ENCODE peak calls at places on chromosome 22, in four cellular contexts. R, N, Z and F are unnamed samples.

GRCh38 chr22:42747701-42748513 is 27.2 kb upstream of the A4GALT start:
- DNase-seq in N (no peak), R (no peak), Z (no peak), F (no peak)

GRCh38 chr22:42340150-42340549 is 69.7 kb upstream of the TCF20 start:
- DNase-seq in R (no peak), Z (no peak), N (no peak), F (no peak)

GRCh38 chr22:20063271-20064139 is 16.5 kb upstream of the DGCR8 start:
- DNase-seq in N (no peak), R (no peak), Z (no peak), F (peak)

GRCh38 chr22:35887296-35887875 is 141.2 kb downstream of the RBFOX2 start:
- DNase-seq in Z (no peak), N (no peak), R (no peak), F (no peak)

GRCh38 chr22:49298834-49299750 is 528.6 kb downstream of the BRD1 start:
- DNase-seq in Z (no peak), N (no peak), R (no peak), F (no peak)

GRCh38 chr22:29457730-29458129 is 19.3 kb downstream of the RFPL1 start:
- DNase-seq in Z (peak), N (peak), R (no peak), F (no peak)

GRCh38 chr22:33492210-33492651 is 428.0 kb downstream of the LARGE1 start:
- DNase-seq in N (no peak), R (no peak), Z (peak), F (no peak)

GRCh38 chr22:20727118-20728015 is 46.5 kb upstream of the SERPIND1 start:
- DNase-seq in Z (no peak), N (no peak), R (no peak), F (no peak)

GRCh38 chr22:23216331-23217170 is 36.2 kb downstream of the BCR start:
- DNase-seq in R (no peak), Z (no peak), N (no peak), F (no peak)

GRCh38 chr22:19659805-19660345 is 54.4 kb upstream of the SEPTIN5 start:
- DNase-seq in Z (no peak), N (no peak), R (no peak), F (no peak)

GRCh38 chr22:19291218-19291579 is 320 bp downstream of the CLTCL1 start:
- DNase-seq in R (peak), Z (peak), N (no peak), F (no peak)

GRCh38 chr22:40668611-40669390 is 10.5 kb upstream of the MCHR1 start:
- DNase-seq in R (no peak), N (no peak), Z (no peak), F (no peak)

DNA sequence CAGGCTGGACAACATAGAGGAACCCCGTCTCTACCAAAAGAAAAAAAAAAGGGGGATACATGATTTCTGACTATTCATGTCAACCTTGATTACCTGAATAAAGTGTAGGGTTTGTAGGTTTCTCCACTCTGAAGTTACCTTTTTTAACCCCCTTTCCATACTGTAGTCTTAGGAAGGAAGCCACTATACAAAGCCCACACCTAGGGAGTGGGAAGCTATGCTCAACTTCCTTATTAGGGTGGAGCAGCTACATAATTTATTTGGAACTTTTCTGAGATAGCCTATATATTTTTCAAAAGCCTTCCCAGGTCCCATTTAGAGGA is 579 bp upstream of the ATP6V1E1 start:
- DNase-seq in R (no peak), N (no peak), Z (no peak), F (no peak)
- H3K4me3 ChIP-seq in R (peak), N (peak), Z (peak), F (peak)

GRCh38 chr22:38879961-38880360 is 7.9 kb upstream of the CBX6 start:
- DNase-seq in N (no peak), Z (no peak), R (no peak), F (no peak)

GRCh38 chr22:38882480-38882879 is 10.5 kb upstream of the CBX6 start:
- DNase-seq in R (no peak), Z (no peak), N (no peak), F (no peak)

GRCh38 chr22:38882972-38883622 is 11.1 kb upstream of the CBX6 start:
- DNase-seq in Z (no peak), R (no peak), N (no peak), F (no peak)

GRCh38 chr22:38881997-38882396 is 10.0 kb upstream of the CBX6 start:
- DNase-seq in R (no peak), N (no peak), Z (no peak), F (no peak)

GRCh38 chr22:38881464-38881871 is 9.5 kb upstream of the CBX6 start:
- DNase-seq in R (no peak), Z (no peak), N (no peak), F (peak)
- H3K4me3 ChIP-seq in R (peak), Z (no peak), N (no peak), F (peak)

DNA sequence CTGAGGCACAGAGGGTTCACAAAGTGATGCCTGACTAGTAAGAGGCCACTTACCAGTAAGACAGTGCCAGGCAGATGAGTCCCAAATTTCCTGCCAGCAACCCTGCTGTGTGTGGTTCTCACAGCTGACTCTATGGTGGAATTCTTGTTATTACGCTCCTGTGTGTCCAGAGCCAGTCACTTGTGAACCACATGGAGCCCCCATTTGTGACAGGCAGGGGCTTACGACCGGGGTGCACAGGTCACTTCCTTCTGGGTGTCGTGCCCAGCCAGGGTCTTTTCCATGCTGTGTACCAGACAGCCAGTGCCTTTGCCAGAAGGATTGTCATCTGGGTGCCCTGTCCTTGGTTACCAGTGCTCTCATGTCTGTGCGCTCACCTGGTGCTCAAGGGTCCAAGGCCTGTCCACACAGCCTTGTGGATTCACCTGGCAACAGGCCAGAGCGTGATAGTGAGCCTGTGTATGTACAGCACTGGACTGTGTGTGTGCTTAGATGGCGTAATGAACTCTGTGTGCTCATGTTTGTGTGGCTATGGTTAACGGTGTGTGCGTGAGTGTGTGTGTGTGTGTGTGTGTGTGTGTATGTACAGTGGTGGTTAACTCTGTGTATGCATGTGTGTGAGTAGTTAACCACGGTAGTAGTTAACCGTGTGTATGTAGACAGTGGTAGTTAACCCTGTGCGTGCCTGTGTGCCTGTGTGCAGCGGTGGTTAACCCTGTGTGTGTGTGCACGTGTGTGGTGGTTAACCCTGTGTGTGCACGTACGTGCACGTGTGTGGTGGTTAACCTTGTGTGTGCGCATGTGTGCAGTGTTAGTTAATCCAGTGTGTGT is 18.6 kb downstream of the GRAMD4 start:
- DNase-seq in R (no peak), N (no peak), Z (no peak), F (no peak)
- H3K4me3 ChIP-seq in R (no peak), N (no peak), Z (no peak), F (no peak)

DNA sequence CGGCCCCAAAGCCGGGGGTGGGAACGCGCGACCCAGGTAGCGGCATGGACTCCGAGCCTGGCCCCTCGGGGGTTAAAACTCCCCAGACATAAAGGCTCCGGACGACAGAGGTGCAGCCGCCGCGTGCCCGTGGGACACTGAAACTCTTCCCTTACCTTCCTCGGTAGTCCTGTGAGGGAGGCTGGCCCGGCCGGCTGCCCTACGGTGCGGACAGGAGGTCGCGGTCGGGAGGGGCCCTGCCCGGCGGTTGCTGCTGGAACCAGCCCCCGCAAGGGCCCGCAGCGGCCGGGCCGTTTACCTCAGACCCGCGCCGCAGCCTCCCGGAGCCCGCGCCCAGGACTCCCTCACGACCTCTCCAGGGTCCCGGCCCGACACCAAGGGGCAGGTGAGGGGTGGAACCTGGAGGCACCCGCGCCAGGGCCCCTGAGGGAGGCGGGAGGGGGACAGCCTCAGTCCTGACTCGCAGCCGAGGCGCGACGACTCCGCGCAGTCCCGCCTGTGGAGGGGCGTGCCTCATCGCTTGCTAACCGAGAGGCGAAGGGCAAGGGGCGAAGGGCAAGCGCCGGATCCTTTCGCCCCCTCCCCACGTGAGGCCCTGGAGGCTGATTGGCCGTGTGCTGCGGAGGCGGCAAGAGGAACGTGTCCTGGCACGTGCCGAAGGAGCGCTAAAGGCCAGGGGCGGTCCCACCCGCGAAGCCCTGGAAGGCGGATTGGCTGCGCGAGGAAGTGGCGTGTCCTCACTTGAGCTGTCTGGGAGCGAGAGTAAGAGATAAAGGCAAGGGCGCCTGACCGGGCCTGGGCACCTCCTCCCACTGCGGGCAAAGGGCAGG is at the start of gene UPB1:
- DNase-seq in R (no peak), N (no peak), Z (no peak), F (no peak)
- H3K4me3 ChIP-seq in R (peak), N (no peak), Z (no peak), F (peak)

DNA sequence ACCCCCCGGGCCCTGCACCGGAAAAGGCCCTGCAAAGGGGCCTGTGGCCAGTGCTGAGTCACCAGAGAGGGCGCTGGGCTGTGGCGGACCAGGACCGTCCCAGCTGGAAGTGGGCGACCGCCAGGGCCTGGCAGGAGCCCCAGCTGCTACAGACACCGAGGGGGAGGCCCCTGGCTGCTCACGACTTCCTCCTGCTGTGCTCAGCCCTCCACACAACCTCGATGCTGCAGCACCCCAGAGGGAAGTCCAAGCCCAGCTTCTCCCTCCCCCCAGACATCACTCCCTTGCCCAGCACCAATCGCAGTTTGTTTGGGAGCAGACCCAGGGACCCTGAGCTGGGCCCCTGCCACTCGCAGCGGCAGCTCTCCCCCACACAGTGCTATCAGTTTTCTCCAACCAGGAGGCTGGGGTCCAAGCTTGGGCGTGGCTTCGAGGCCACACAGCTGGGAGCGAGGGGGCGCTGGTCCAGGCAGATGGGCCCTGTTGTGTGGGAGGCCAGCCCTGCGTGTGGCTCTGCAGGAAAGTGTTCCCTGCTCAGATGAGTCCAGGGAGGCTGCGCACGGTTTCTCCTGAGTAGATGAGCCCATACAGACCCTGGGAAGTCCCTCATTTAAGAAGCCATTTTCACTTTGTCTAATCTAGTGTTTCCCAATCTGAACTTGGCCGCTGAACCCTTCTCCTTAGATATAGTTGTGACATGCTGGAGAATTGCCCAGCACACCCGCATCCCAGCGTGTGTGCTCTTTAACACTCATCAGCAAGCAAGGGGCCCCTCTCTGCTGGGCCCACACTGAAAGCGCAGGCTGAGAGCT is 5.6 kb upstream of the SH3BP1 start:
- DNase-seq in Z (peak), R (peak), N (peak), F (peak)
- H3K4me3 ChIP-seq in Z (peak), R (peak), N (peak), F (peak)

GRCh38 chr22:44180706-44181032 is at the start of gene PARVG:
- DNase-seq in R (no peak), Z (no peak), N (no peak), F (no peak)
- H3K4me3 ChIP-seq in R (peak), Z (no peak), N (no peak), F (no peak)

DNA sequence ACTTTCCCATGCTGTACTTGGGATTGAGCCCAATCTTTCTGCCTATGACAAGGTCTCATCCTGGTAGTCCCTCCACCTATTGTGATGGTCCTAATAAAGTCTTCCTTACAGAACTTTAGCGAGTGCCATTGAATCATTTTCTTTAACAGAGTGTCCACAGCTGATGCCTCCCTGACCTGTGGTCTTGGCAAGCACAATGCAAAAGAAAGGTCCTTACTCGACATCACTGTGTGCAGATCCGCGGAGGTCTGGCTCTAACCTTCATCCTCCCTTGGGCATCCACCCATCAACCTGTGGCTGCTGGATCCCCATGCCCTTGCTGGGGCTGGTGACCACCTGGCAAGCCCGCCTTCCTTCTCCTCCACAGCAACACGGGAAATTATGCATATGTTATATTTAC is 1203.9 kb downstream of the TBC1D22A start:
- DNase-seq in R (no peak), N (no peak), Z (no peak), F (no peak)
- H3K4me3 ChIP-seq in R (no peak), N (no peak), Z (no peak), F (no peak)

DNA sequence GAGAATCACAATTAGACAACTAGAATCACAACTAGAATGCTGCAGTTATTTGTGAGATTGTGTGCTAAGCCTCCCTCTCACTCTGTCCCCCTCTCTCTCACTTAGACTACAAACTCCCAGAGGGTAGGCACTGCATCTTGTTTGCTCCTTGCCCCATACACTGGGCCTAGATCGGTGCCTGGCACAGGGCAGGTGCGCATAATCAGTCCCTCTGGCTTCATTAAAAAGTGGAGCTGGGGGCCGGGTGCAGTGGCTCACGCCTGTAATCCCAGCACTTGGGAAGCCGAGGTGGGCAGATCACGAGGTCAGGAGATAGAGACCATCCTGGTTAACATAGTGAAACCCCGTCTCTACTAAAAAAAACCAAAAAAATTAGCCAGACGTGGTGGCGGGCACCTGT is 456.8 kb downstream of the MIAT start:
- DNase-seq in Z (no peak), R (no peak), N (no peak), F (no peak)
- H3K4me3 ChIP-seq in Z (no peak), R (no peak), N (no peak), F (no peak)

GRCh38 chr22:45977003-45977395 is at the start of gene WNT7B:
- DNase-seq in Z (peak), N (no peak), R (no peak), F (no peak)
- H3K4me3 ChIP-seq in Z (peak), N (peak), R (peak), F (peak)

DNA sequence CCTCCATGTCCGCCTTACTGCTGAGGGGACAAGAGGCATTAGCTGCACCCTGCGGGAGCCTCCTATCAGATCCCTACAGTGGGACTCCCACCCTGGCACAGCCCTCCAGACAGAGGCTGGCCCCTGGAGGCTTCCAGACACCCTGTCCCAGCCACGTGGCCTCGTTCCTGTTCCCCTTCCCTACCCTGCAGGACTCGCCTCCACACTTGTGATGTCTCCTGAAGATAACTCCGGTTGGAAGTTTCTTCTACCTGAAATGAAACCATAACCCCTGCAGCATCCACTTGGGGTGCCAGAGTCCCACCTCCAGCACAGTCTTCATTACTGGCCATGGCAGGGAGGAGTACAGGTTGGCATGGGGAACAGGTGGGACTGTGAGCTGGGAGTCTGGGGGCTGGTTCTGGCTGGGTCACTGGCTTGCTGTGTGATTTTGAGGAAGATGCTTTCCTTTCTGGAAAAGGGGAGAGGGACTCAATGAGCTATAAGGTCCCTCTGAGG is 4.9 kb upstream of the SH3BP1 start:
- DNase-seq in N (no peak), R (no peak), Z (peak), F (no peak)
- H3K4me3 ChIP-seq in N (no peak), R (peak), Z (no peak), F (peak)